ENCODE peak calls at places on chromosomes 3 and 15, in four cellular contexts. V is H1, I is A549, J is K562. S is an unnamed sample.

GRCh38 chr15:32994810-32995424 is 199.6 kb downstream of the FMN1 start:
- DNase-seq in V (no peak), I (peak), J (peak), S (peak)

GRCh38 chr3:149245738-149246451 is 24.3 kb upstream of the CP start:
- DNase-seq in V (no peak), I (no peak), J (no peak), S (peak)

GRCh38 chr3:37816271-37816670 is 45.4 kb upstream of the CTDSPL start:
- DNase-seq in V (no peak), I (no peak), J (no peak), S (no peak)

GRCh38 chr3:78969483-78969882 is 798.3 kb downstream of the ROBO1 start:
- DNase-seq in V (no peak), I (no peak), J (no peak), S (no peak)

GRCh38 chr3:140388525-140388924 is 289.3 kb upstream of the TRIM42 start:
- DNase-seq in V (no peak), I (no peak), J (no peak), S (no peak)

GRCh38 chr15:29859981-29860745 is 37.9 kb upstream of the TJP1 start:
- DNase-seq in V (no peak), I (no peak), J (no peak), S (no peak)

GRCh38 chr15:45200799-45201556 is 13.2 kb upstream of the SHF start:
- DNase-seq in V (peak), I (peak), J (peak), S (peak)

GRCh38 chr3:136114421-136114820 is 81.7 kb downstream of the MSL2 start:
- DNase-seq in V (no peak), I (no peak), J (no peak), S (peak)

GRCh38 chr15:70112018-70112395 is 14.3 kb upstream of the TLE3 start:
- DNase-seq in V (no peak), I (no peak), J (peak), S (no peak)

DNA sequence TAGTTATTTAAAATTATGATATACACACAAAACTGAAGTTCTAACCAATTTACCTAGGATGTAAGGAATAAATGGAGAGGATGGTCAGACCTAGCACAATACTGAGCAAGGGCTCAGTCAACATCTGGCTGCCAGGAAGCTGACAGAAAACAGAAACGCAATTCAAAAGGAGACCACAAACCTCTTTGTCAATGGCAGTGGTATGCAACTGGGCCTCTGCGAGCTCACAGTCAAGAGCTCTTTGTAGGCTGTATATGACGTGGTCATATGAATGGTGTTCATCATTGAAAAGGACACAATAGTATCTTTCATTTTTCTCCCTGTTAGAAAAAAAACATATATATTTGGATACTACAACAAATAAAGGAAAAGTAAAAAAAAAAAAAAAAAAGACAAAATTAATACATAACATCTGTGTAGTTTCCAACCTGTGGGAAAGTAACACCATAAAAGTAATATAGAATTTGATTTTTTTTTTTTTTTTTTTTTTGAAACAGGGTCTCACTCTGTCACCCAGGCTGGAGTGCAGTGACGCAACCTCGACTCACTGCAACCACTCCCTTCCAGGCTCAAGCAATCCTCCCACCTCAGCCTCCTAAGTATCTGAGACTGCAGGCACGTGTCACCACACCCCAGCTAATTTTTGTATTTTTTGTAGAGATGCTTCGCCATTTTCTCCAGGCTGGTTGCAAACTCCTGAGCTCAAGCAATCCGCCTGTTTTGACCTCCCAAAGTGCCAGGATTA is 37.9 kb downstream of the UBR1 start:
- DNase-seq in V (no peak), I (no peak), J (no peak), S (peak)
- TF ChIP-seq RNF2 in V (no peak), I (no peak), J (no peak), S (no peak)

DNA sequence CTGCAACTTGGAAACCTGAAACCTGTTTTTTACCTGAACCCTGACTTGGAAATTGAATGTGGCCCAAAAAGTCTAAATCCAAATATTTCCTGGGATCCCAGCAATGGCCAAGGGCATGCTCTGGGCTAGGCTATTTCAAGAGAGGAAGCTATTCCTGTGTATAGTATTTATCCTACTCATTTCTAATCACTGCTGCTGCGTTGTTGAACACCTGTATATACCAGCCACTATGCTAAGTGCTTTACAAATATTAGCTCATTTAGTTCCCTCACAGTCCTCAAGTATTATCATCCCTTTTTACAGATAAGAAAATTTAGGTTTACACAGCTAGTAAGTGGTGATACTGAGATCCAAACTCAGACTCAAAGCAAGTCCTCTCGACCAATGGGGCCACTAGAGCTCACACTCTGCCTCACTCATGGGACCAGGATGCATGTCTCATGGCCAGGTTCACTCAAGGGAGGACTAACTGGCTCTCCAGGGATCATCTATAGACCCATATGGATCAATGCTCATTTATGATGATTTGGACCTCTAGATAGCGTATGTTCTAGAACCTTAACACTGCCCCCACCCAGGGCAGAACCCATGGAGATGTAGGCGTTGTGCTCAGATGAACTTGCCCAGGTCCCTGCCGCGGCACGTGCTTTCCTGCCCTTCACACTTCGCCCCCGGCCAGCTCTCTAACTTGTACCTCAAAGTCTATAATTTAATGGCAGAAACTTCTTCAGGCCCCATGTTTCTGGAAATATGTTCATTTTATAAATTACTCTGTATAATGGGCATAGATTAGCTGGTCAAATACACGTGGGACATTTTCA is 2.6 kb upstream of the CCR4 start:
- DNase-seq in V (peak), I (no peak), J (no peak), S (no peak)
- TF ChIP-seq RNF2 in V (no peak), I (no peak), J (no peak), S (no peak)

DNA sequence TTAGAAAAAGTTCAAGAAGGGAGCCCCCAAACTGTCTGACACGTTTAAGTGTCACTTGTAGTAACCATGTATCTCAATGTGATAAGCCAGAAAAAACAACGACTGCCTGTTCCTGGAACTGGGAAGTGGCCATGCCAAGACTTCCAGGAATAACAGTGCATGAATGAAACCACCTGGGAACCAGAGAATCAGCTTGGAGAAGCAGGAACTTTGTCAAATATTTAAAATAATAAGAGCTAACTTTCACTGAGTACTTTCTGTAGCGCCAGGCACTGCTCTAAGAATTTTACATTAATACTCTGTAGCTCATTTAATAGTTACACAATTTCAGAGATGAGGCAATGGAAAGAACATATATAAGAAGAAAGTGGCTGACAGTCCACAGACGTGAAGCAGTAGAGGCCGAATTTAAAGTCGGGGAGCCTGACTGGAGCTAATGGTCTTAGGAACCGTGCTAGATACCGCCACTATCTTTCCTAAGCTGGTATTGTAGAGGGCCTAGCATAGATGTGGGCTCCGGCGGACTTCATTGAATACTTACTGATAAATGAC is 870 bp downstream of the PLSCR1 start:
- DNase-seq in V (no peak), I (peak), J (peak), S (no peak)
- TF ChIP-seq RNF2 in V (no peak), I (no peak), J (no peak), S (no peak)

GRCh38 chr3:65045138-65045537 is 357.3 kb upstream of the ADAMTS9 start:
- DNase-seq in V (no peak), I (no peak), J (no peak), S (no peak)

GRCh38 chr3:65044401-65044800 is 356.6 kb upstream of the ADAMTS9 start:
- DNase-seq in V (no peak), I (no peak), J (no peak), S (no peak)

GRCh38 chr3:65042675-65043074 is 354.9 kb upstream of the ADAMTS9 start:
- DNase-seq in V (no peak), I (no peak), J (no peak), S (no peak)

GRCh38 chr3:65035231-65035630 is 347.4 kb upstream of the ADAMTS9 start:
- DNase-seq in V (no peak), I (no peak), J (no peak), S (no peak)

GRCh38 chr3:65039754-65040210 is 352.0 kb upstream of the ADAMTS9 start:
- DNase-seq in V (no peak), I (peak), J (peak), S (peak)
- TF ChIP-seq RNF2 in V (no peak), I (no peak), J (peak), S (no peak)